ENCODE peak calls at places on chromosomes 2 and 18, in eight cellular contexts. F is T-helper 9 cell; W is AG10803; L is NCI-H774; V is SK-N-SH; N is amniotic stem cell; M is left ventricle myocardium superior; C is stimulated activated CD4-positive, alpha-beta T cell treated with anti-CD3 and anti-CD28 coated beads, Interleukin-2, amount 100 ng/mL, for 4 hours. X is an unnamed sample.

GRCh38 chr18:51647346-51647745 is 449.9 kb upstream of the MEX3C start:
- DNase-seq in N (no peak), V (no peak), L (no peak), F (no peak), M (no peak), W (no peak), C (no peak), X (no peak)

GRCh38 chr2:105573910-105574655 is 170.6 kb upstream of the NCK2 start:
- DNase-seq in N (no peak), W (no peak), L (peak), V (no peak), C (no peak), F (no peak), M (no peak), X (no peak)

GRCh38 chr2:24339856-24340262 is 20.5 kb downstream of the ITSN2 start:
- DNase-seq in V (no peak), C (no peak), W (no peak), M (no peak), F (no peak), N (no peak), L (no peak), X (no peak)

GRCh38 chr18:49863769-49864615 is 50.7 kb upstream of the ACAA2 start:
- DNase-seq in V (no peak), M (no peak), F (no peak), L (no peak), W (no peak), C (no peak), N (no peak), X (no peak)

GRCh38 chr2:147789720-147790119 is 55.1 kb upstream of the ACVR2A start:
- DNase-seq in M (no peak), F (no peak), W (peak), C (no peak), N (no peak), L (no peak), V (no peak), X (no peak)

GRCh38 chr2:196453613-196454047 is 185.9 kb upstream of the CCDC150 start:
- DNase-seq in W (peak), F (no peak), L (no peak), M (no peak), V (peak), C (peak), N (no peak), X (peak)

GRCh38 chr18:63185979-63186378 is 133.6 kb downstream of the BCL2 start:
- DNase-seq in F (no peak), L (no peak), V (no peak), W (no peak), M (no peak), N (no peak), C (no peak), X (no peak)

GRCh38 chr2:40760071-40760666 is 308.3 kb upstream of the SLC8A1 start:
- DNase-seq in C (no peak), V (peak), N (peak), M (peak), W (peak), L (no peak), F (no peak), X (no peak)

GRCh38 chr2:26849056-26850001 is 1.4 kb downstream of the DPYSL5 start:
- DNase-seq in F (no peak), V (peak), W (no peak), L (peak), N (no peak), M (peak), C (no peak), X (no peak)

GRCh38 chr2:128625421-128625820 is 306.8 kb upstream of the HS6ST1 start:
- DNase-seq in F (no peak), C (no peak), W (no peak), L (no peak), V (no peak), M (peak), N (no peak), X (no peak)

GRCh38 chr18:12656671-12657047 is 1.2 kb downstream of the SPIRE1 start:
- DNase-seq in L (no peak), V (peak), C (no peak), W (peak), N (no peak), M (no peak), F (no peak), X (no peak)

GRCh38 chr18:5424903-5425302 is 118.9 kb downstream of the EPB41L3 start:
- DNase-seq in L (no peak), V (no peak), F (no peak), N (peak), M (no peak), W (peak), C (no peak), X (no peak)

X was measured in stimulated activated naive CD4-positive, alpha-beta T cell treated with Interleukin-2 at 50 U/mL for 16 hours.